ENCODE peak calls at places on chromosomes 16 and 17, in seven cellular contexts. One of them, this sample, is unnamed.
A peak's percentile ranks its signal among the peaks of the same experiment; 100 is the strongest.

GRCh38 chr16:2210386-2211365 is at the start of gene BRICD5:
- DNase-seq in fibroblast of mammary gland: peak; percentile 55
- DNase-seq in HepG2: peak; percentile 76
- DNase-seq in cardiac muscle cell: peak; percentile 57
- DNase-seq in fibroblast of the aortic adventitia: no peak
- DNase-seq in AG10803: no peak
- DNase-seq in A549: no peak
- DNase-seq in this sample: no peak

GRCh38 chr16:15608398-15609285 is 34.3 kb downstream of the MARF1 start:
- DNase-seq in fibroblast of mammary gland: peak; percentile 14
- DNase-seq in HepG2: peak; percentile 90
- DNase-seq in cardiac muscle cell: no peak
- DNase-seq in fibroblast of the aortic adventitia: peak; percentile 18
- DNase-seq in AG10803: no peak
- DNase-seq in A549: no peak
- DNase-seq in this sample: peak; percentile 76

GRCh38 chr16:64648282-64648681 is 473.6 kb downstream of the CDH11 start:
- DNase-seq in fibroblast of mammary gland: no peak
- DNase-seq in HepG2: no peak
- DNase-seq in cardiac muscle cell: no peak
- DNase-seq in fibroblast of the aortic adventitia: no peak
- DNase-seq in AG10803: no peak
- DNase-seq in A549: no peak
- DNase-seq in this sample: no peak

GRCh38 chr16:89602273-89602951 is 11.0 kb upstream of the DPEP1 start:
- DNase-seq in fibroblast of mammary gland: peak; percentile 86
- DNase-seq in HepG2: no peak
- DNase-seq in cardiac muscle cell: peak; percentile 44
- DNase-seq in fibroblast of the aortic adventitia: peak; percentile 73
- DNase-seq in AG10803: peak; percentile 67
- DNase-seq in A549: peak; percentile 56
- DNase-seq in this sample: peak; percentile 83

GRCh38 chr16:21130811-21131210 is 19.8 kb downstream of the DNAH3 start:
- DNase-seq in fibroblast of mammary gland: no peak
- DNase-seq in HepG2: no peak
- DNase-seq in cardiac muscle cell: no peak
- DNase-seq in fibroblast of the aortic adventitia: no peak
- DNase-seq in AG10803: no peak
- DNase-seq in A549: no peak
- DNase-seq in this sample: no peak

GRCh38 chr17:75601057-75601987 is 13.7 kb downstream of the MYO15B start:
- DNase-seq in fibroblast of mammary gland: peak; percentile 29
- DNase-seq in HepG2: peak; percentile 77
- DNase-seq in cardiac muscle cell: peak; percentile 67
- DNase-seq in fibroblast of the aortic adventitia: peak; percentile 13
- DNase-seq in AG10803: peak; percentile 20
- DNase-seq in A549: peak; percentile 82
- DNase-seq in this sample: peak; percentile 29

GRCh38 chr16:55036371-55036821 is 105.7 kb downstream of the IRX5 start:
- DNase-seq in fibroblast of mammary gland: no peak
- DNase-seq in HepG2: no peak
- DNase-seq in cardiac muscle cell: no peak
- DNase-seq in fibroblast of the aortic adventitia: no peak
- DNase-seq in AG10803: no peak
- DNase-seq in A549: no peak
- DNase-seq in this sample: no peak

GRCh38 chr17:81519284-81520020 is 6.9 kb upstream of the ACTG1 start:
- DNase-seq in fibroblast of mammary gland: no peak
- DNase-seq in HepG2: no peak
- DNase-seq in cardiac muscle cell: peak; percentile 53
- DNase-seq in fibroblast of the aortic adventitia: no peak
- DNase-seq in AG10803: no peak
- DNase-seq in A549: peak; percentile 61
- DNase-seq in this sample: no peak

GRCh38 chr17:77011173-77012011 is 129.4 kb upstream of the SEC14L1 start:
- DNase-seq in fibroblast of mammary gland: peak; percentile 52
- DNase-seq in HepG2: peak; percentile 53
- DNase-seq in cardiac muscle cell: peak; percentile 58
- DNase-seq in fibroblast of the aortic adventitia: peak; percentile 58
- DNase-seq in AG10803: peak; percentile 29
- DNase-seq in A549: no peak
- DNase-seq in this sample: peak; percentile 48

GRCh38 chr17:77690271-77691161 is 268.0 kb upstream of the TNRC6C start:
- DNase-seq in fibroblast of mammary gland: no peak
- DNase-seq in HepG2: no peak
- DNase-seq in cardiac muscle cell: no peak
- DNase-seq in fibroblast of the aortic adventitia: no peak
- DNase-seq in AG10803: no peak
- DNase-seq in A549: no peak
- DNase-seq in this sample: peak; percentile 1

GRCh38 chr16:56681939-56682702 is at the start of gene MT1X:
- DNase-seq in fibroblast of mammary gland: peak; percentile 85
- DNase-seq in HepG2: peak; percentile 87
- DNase-seq in cardiac muscle cell: peak; percentile 84
- DNase-seq in fibroblast of the aortic adventitia: peak; percentile 89
- DNase-seq in AG10803: peak; percentile 85
- DNase-seq in A549: peak; percentile 85
- DNase-seq in this sample: peak; percentile 79

GRCh38 chr17:40647549-40648325 is at the start of gene SMARCE1:
- DNase-seq in fibroblast of mammary gland: peak; percentile 71
- DNase-seq in HepG2: peak; percentile 66
- DNase-seq in cardiac muscle cell: peak; percentile 74
- DNase-seq in fibroblast of the aortic adventitia: peak; percentile 78
- DNase-seq in AG10803: peak; percentile 77
- DNase-seq in A549: peak; percentile 72
- DNase-seq in this sample: peak; percentile 83

GRCh38 chr17:29155235-29155965 is 24.8 kb downstream of the MYO18A start:
- DNase-seq in fibroblast of mammary gland: no peak
- DNase-seq in HepG2: peak; percentile 85
- DNase-seq in cardiac muscle cell: no peak
- DNase-seq in fibroblast of the aortic adventitia: peak; percentile 36
- DNase-seq in AG10803: peak; percentile 43
- DNase-seq in A549: peak; percentile 90
- DNase-seq in this sample: peak; percentile 55

GRCh38 chr17:56985371-56986162 is 7.6 kb downstream of the SCPEP1 start:
- DNase-seq in fibroblast of mammary gland: no peak
- DNase-seq in HepG2: no peak
- DNase-seq in cardiac muscle cell: no peak
- DNase-seq in fibroblast of the aortic adventitia: no peak
- DNase-seq in AG10803: no peak
- DNase-seq in A549: no peak
- DNase-seq in this sample: no peak

GRCh38 chr17:59154721-59155438 is at the start of gene SKA2:
- DNase-seq in fibroblast of mammary gland: no peak
- DNase-seq in HepG2: no peak
- DNase-seq in cardiac muscle cell: no peak
- DNase-seq in fibroblast of the aortic adventitia: no peak
- DNase-seq in AG10803: no peak
- DNase-seq in A549: peak; percentile 95
- DNase-seq in this sample: no peak

GRCh38 chr17:39822051-39822450 is 42.1 kb downstream of the IKZF3 start:
- DNase-seq in fibroblast of mammary gland: no peak
- DNase-seq in HepG2: no peak
- DNase-seq in cardiac muscle cell: no peak
- DNase-seq in fibroblast of the aortic adventitia: no peak
- DNase-seq in AG10803: no peak
- DNase-seq in A549: no peak
- DNase-seq in this sample: no peak

GRCh38 chr16:18966791-18967190 is 16.9 kb upstream of the TMC7 start:
- DNase-seq in fibroblast of mammary gland: no peak
- DNase-seq in HepG2: no peak
- DNase-seq in cardiac muscle cell: no peak
- DNase-seq in fibroblast of the aortic adventitia: no peak
- DNase-seq in AG10803: no peak
- DNase-seq in A549: no peak
- DNase-seq in this sample: no peak

GRCh38 chr16:18965555-18965954 is 18.2 kb upstream of the TMC7 start:
- DNase-seq in fibroblast of mammary gland: no peak
- DNase-seq in HepG2: no peak
- DNase-seq in cardiac muscle cell: no peak
- DNase-seq in fibroblast of the aortic adventitia: no peak
- DNase-seq in AG10803: no peak
- DNase-seq in A549: no peak
- DNase-seq in this sample: no peak

GRCh38 chr16:18975109-18975508 is 8.6 kb upstream of the TMC7 start:
- DNase-seq in fibroblast of mammary gland: no peak
- DNase-seq in HepG2: no peak
- DNase-seq in cardiac muscle cell: no peak
- DNase-seq in fibroblast of the aortic adventitia: no peak
- DNase-seq in AG10803: no peak
- DNase-seq in A549: no peak
- DNase-seq in this sample: no peak

GRCh38 chr16:18969855-18970240 is 13.9 kb upstream of the TMC7 start:
- DNase-seq in fibroblast of mammary gland: no peak
- DNase-seq in HepG2: no peak
- DNase-seq in cardiac muscle cell: no peak
- DNase-seq in fibroblast of the aortic adventitia: no peak
- DNase-seq in AG10803: no peak
- DNase-seq in A549: no peak
- DNase-seq in this sample: no peak

GRCh38 chr16:18969050-18969854 is 14.5 kb upstream of the TMC7 start:
- DNase-seq in fibroblast of mammary gland: peak; percentile 77
- DNase-seq in HepG2: peak; percentile 66
- DNase-seq in cardiac muscle cell: peak; percentile 84
- DNase-seq in fibroblast of the aortic adventitia: peak; percentile 82
- DNase-seq in AG10803: peak; percentile 68
- DNase-seq in A549: peak; percentile 94
- DNase-seq in this sample: peak; percentile 73
- H3K4me3 ChIP-seq in fibroblast of mammary gland: peak overlapping the region; percentile 44
- H3K4me3 ChIP-seq in HepG2: no peak overlapping the region
- H3K4me3 ChIP-seq in cardiac muscle cell: peak overlapping the region; percentile 11
- H3K4me3 ChIP-seq in fibroblast of the aortic adventitia: peak overlapping the region; percentile 64
- H3K4me3 ChIP-seq in AG10803: peak overlapping the region; percentile 58
- H3K4me3 ChIP-seq in A549: peak overlapping the region; percentile 34
- H3K4me3 ChIP-seq in this sample: peak overlapping the region; percentile 37

GRCh38 chr17:21288581-21289017 is 4.1 kb downstream of the MAP2K3 start:
- DNase-seq in fibroblast of mammary gland: no peak
- DNase-seq in HepG2: no peak
- DNase-seq in cardiac muscle cell: no peak
- DNase-seq in fibroblast of the aortic adventitia: no peak
- DNase-seq in AG10803: no peak
- DNase-seq in A549: no peak
- DNase-seq in this sample: no peak

GRCh38 chr17:21291862-21292261 is 7.4 kb downstream of the MAP2K3 start:
- DNase-seq in fibroblast of mammary gland: no peak
- DNase-seq in HepG2: no peak
- DNase-seq in cardiac muscle cell: no peak
- DNase-seq in fibroblast of the aortic adventitia: no peak
- DNase-seq in AG10803: no peak
- DNase-seq in A549: no peak
- DNase-seq in this sample: no peak

GRCh38 chr17:21291357-21291756 is 6.8 kb downstream of the MAP2K3 start:
- DNase-seq in fibroblast of mammary gland: no peak
- DNase-seq in HepG2: no peak
- DNase-seq in cardiac muscle cell: no peak
- DNase-seq in fibroblast of the aortic adventitia: no peak
- DNase-seq in AG10803: no peak
- DNase-seq in A549: no peak
- DNase-seq in this sample: no peak

GRCh38 chr17:21289175-21289901 is 4.8 kb downstream of the MAP2K3 start:
- DNase-seq in fibroblast of mammary gland: no peak
- DNase-seq in HepG2: no peak
- DNase-seq in cardiac muscle cell: no peak
- DNase-seq in fibroblast of the aortic adventitia: no peak
- DNase-seq in AG10803: no peak
- DNase-seq in A549: no peak
- DNase-seq in this sample: no peak

GRCh38 chr17:21289902-21290571 is 5.5 kb downstream of the MAP2K3 start:
- DNase-seq in fibroblast of mammary gland: no peak
- DNase-seq in HepG2: no peak
- DNase-seq in cardiac muscle cell: no peak
- DNase-seq in fibroblast of the aortic adventitia: peak; percentile 24
- DNase-seq in AG10803: no peak
- DNase-seq in A549: no peak
- DNase-seq in this sample: no peak
- TF ChIP-seq CTCF in fibroblast of mammary gland: no peak
- TF ChIP-seq CTCF in HepG2: no peak
- TF ChIP-seq CTCF in cardiac muscle cell: no peak
- TF ChIP-seq CTCF in fibroblast of the aortic adventitia: no peak
- TF ChIP-seq CTCF in AG10803: no peak
- TF ChIP-seq CTCF in A549: no peak
- TF ChIP-seq CTCF in this sample: no peak

DNA sequence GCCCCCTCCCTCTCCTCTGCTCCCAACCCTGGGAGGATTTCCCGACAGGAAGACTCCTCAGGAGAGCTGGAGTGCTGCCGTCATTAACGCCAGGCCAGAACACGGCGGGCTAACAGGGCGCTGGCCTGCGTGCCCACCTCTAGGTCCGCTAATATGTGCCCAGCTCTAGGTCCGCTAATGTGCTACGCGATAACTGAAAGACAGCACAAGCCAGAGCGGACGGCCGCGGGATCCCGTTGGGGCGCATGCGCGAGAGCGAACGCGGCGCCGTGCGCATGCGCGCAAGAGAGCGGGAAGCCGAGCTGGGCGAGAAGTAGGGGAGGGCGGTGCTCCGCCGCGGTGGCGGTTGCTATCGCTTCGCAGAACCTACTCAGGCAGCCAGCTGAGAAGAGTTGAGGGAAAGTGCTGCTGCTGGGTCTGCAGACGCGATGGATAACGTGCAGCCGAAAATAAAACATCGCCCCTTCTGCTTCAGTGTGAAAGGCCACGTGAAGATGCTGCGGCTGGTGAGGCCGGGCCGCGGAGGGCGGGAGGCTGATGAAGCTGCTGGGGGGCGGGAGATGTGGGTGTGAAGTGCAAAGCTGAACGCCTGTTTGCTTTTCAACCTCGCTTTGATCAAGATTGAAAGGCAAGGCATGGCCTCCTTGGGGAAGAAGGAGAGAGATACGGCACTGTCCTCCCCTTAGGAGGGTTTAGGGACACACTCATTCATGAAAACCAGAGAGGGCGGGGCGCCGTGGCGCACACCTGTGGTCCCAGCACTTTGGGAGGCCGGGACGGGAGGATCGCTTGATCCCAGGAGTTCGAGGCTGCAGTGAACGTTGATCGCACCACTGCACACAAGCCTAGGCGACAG is at the start of gene CKLF:
- DNase-seq in fibroblast of mammary gland: peak; percentile 81
- DNase-seq in HepG2: peak; percentile 85
- DNase-seq in cardiac muscle cell: peak; percentile 90
- DNase-seq in fibroblast of the aortic adventitia: peak; percentile 87
- DNase-seq in AG10803: peak; percentile 79
- DNase-seq in A549: peak; percentile 92
- DNase-seq in this sample: peak; percentile 89
- H3K4me3 ChIP-seq in fibroblast of mammary gland: peak within 1 kb of the TSS; percentile 80
- H3K4me3 ChIP-seq in HepG2: peak within 1 kb of the TSS; percentile 73
- H3K4me3 ChIP-seq in cardiac muscle cell: peak within 1 kb of the TSS; percentile 23
- H3K4me3 ChIP-seq in fibroblast of the aortic adventitia: peak within 1 kb of the TSS; percentile 86
- H3K4me3 ChIP-seq in AG10803: peak within 1 kb of the TSS; percentile 90
- H3K4me3 ChIP-seq in A549: peak within 1 kb of the TSS; percentile 51
- H3K4me3 ChIP-seq in this sample: peak within 1 kb of the TSS; percentile 83

DNA sequence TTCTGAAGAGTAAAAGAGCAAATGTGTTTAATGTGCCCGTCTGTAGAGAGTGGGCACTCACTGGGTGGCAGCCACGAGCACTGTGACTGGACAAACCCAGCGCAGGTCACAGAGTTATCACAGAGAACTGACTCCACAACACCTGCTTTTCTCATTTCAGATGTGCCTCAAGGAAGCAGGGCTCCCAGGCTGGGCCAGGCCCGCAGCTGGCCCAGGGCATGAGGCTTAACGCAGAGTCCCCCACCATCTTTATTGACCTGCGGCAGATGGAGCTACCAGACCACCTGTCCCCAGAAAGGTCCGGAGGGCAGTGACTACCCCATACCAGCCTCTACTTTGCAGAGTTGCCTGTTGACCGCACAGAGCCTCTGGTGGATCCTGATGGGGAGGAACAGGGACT is 11.9 kb downstream of the DNAAF8 start:
- DNase-seq in fibroblast of mammary gland: no peak
- DNase-seq in HepG2: no peak
- DNase-seq in cardiac muscle cell: no peak
- DNase-seq in fibroblast of the aortic adventitia: no peak
- DNase-seq in AG10803: no peak
- DNase-seq in A549: no peak
- DNase-seq in this sample: no peak
- TF ChIP-seq CTCF in fibroblast of mammary gland: no peak
- TF ChIP-seq CTCF in HepG2: no peak
- TF ChIP-seq CTCF in cardiac muscle cell: no peak
- TF ChIP-seq CTCF in fibroblast of the aortic adventitia: no peak
- TF ChIP-seq CTCF in AG10803: no peak
- TF ChIP-seq CTCF in A549: no peak
- TF ChIP-seq CTCF in this sample: no peak

This sample was measured in fibroblast of villous mesenchyme.